ENCODE peak calls at places on chromosomes 4 and X, in nine cellular contexts. A is AG09309; E is mucosa of descending colon; F is GM13977; Q is foreskin fibroblast; S is GM13976; Z is thoracic aorta; M is CD4-positive, alpha-beta T cell; G is astrocyte. N is an unnamed sample.

GRCh38 chr4:121126449-121127006 is 37.6 kb downstream of the TNIP3 start:
- DNase-seq in A (no peak), E (no peak), F (no peak), Q (no peak), S (no peak), Z (no peak), M (no peak), G (no peak), N (no peak)

GRCh38 chr4:168867128-168867527 is 142.9 kb downstream of the CBR4 start:
- DNase-seq in A (no peak), E (no peak), F (no peak), Q (no peak), S (no peak), Z (no peak), M (no peak), G (no peak), N (no peak)

GRCh38 chrX:95764972-95765451 is 919.6 kb upstream of the DIAPH2 start:
- DNase-seq in A (no peak), E (no peak), F (peak; percentile 9), Q (no peak), S (peak; percentile 6), Z (no peak), M (no peak), G (peak; percentile 4), N (no peak)

GRCh38 chr4:145557720-145558119 is 61.5 kb upstream of the MMAA start:
- DNase-seq in A (peak; percentile 21), E (peak; percentile 64), F (peak; percentile 61), Q (peak; percentile 47), S (peak; percentile 57), Z (no peak), M (peak; percentile 15), G (peak; percentile 40), N (peak; percentile 43)

GRCh38 chr4:138749303-138749702 is 266.3 kb upstream of the NOCT start:
- DNase-seq in A (no peak), E (no peak), F (no peak), Q (peak; percentile 79), S (no peak), Z (no peak), M (no peak), G (peak; percentile 50), N (no peak)

GRCh38 chr4:74318270-74318669 is 10.0 kb downstream of the EPGN start:
- DNase-seq in A (no peak), E (no peak), F (no peak), Q (no peak), S (no peak), Z (no peak), M (no peak), G (no peak), N (no peak)

GRCh38 chrX:133776072-133776471 is 209.3 kb downstream of the GPC3 start:
- DNase-seq in A (no peak), E (peak; percentile 17), F (no peak), Q (no peak), S (peak; percentile 6), Z (no peak), M (peak; percentile 39), G (no peak), N (no peak)

GRCh38 chr4:34293459-34293858 is 1950.9 kb downstream of the ARAP2 start:
- DNase-seq in A (no peak), E (no peak), F (no peak), Q (no peak), S (no peak), Z (no peak), M (no peak), G (no peak), N (no peak)

GRCh38 chr4:140082399-140082758 is 71.6 kb downstream of the MAML3 start:
- DNase-seq in A (no peak), E (no peak), F (no peak), Q (no peak), S (no peak), Z (no peak), M (no peak), G (no peak), N (no peak)

GRCh38 chr4:140084426-140084825 is 69.6 kb downstream of the MAML3 start:
- DNase-seq in A (no peak), E (no peak), F (no peak), Q (no peak), S (no peak), Z (no peak), M (no peak), G (no peak), N (no peak)

GRCh38 chr4:140085062-140085622 is 68.8 kb downstream of the MAML3 start:
- DNase-seq in A (no peak), E (no peak), F (no peak), Q (no peak), S (no peak), Z (no peak), M (no peak), G (no peak), N (no peak)

GRCh38 chr4:140081582-140082398 is 72.2 kb downstream of the MAML3 start:
- DNase-seq in A (no peak), E (no peak), F (no peak), Q (no peak), S (no peak), Z (no peak), M (no peak), G (no peak), N (no peak)

DNA sequence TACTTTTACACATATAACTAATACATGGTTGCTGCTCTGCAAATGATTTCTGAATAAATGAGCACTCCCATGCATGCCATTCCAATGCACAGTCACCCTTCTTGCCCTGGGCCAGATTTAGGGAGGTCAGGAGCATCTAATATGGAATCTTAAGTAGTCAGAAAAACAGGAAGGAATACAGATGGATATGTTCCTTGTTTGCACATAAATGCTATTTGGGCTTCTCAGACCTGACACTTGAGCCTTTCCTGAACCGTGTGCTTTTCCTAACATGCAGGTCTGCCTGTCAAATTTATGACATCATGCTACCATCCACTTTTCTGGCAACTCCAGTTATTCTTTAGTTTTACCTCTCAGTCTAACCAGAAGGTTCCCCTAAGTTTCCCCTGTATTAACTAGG is 70.7 kb downstream of the MAML3 start:
- DNase-seq in A (no peak), E (no peak), F (no peak), Q (no peak), S (no peak), Z (no peak), M (no peak), G (no peak), N (no peak)
- TF ChIP-seq CTCF in A (no peak), E (no peak), F (no peak), Q (no peak), S (no peak), Z (no peak), M (no peak), G (no peak), N (no peak)

DNA sequence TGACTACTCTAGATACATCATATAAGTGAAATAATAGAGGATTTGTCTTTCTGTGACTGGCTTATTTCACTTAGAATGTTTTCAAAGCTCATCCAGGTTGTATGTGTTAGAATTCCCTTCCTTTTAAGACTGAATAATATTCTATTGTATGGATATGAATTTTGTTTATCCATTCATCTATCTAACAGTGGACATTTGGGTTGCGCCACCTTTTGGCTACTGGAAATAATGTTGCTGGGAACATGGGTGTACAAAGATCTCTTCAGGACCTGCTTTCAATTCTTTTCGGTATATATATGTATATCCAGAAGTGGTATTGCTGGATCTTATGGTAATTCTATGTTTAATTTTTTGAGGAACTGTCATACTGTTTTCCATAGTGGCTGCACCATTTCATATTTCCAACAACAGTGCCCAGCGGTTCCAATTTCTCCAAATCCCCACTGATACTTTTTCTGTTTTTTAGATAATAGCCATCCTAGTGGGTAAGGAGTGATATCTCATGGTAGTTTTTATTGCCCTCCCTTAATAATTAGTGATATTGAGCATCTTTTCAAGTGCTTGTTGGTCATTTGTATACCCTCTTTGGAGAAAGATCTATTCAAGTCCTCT is 3.4 kb upstream of the SCD5 start:
- DNase-seq in A (no peak), E (no peak), F (no peak), Q (no peak), S (no peak), Z (no peak), M (no peak), G (peak; percentile 22), N (no peak)
- TF ChIP-seq CTCF in A (peak; percentile 55), E (no peak), F (peak; percentile 39), Q (peak; percentile 58), S (peak; percentile 40), Z (no peak), M (no peak), G (peak; percentile 51), N (peak; percentile 59)

DNA sequence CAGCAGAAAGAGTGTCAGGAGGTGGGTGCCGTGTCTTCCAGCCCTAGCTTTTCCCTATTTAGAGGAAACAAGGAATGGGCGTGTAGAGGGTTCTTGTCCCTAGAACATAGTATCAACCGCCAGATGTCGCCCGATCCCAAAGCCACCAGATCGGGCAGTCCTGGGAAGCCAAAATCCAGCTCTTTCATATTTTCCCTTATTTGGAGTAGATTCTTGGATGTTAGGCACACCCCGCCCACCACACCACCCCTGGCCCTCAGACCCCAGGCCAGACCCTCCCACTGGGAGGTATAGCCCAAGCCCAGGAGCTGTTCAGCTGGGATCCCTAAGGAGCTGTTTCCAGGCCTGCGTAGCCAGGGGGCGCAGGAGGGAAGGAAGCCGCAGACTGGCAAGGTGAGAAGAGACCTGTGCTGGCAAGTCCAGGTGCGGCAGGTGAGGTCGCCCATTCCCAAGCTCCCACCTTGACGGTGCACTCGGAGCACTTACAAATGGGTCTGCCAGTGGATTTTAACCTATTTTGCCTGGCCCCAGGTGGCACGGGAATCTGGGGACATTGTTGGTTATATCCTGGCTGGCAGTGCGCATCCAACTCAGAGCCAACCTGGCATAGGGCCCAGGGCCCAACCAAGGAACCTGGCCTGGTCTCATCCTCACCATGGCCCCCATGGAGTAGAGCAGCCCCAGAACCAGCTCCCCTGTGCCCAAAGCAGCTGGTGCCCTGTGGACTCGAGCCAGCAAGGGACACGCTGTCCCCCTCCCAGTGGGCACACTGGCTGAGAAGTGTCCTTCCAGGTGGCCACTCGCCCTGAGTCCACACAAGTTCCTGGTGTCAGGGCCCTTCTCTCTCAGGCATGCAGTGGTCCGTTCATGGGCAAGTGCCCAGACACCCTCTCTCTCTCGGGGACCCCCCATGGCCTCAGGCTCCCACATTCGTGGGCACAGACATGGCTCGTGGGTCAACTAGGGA is 811 bp downstream of the FLNA start:
- DNase-seq in A (no peak), E (peak; percentile 82), F (peak; percentile 51), Q (peak; percentile 58), S (no peak), Z (no peak), M (no peak), G (peak; percentile 67), N (peak; percentile 62)
- TF ChIP-seq CTCF in A (peak; percentile 53), E (peak; percentile 28), F (no peak), Q (peak; percentile 48), S (peak; percentile 41), Z (peak; percentile 10), M (peak; percentile 45), G (peak; percentile 37), N (peak; percentile 46)

GRCh38 chr4:4875611-4876010 is 16.1 kb downstream of the MSX1 start:
- DNase-seq in A (no peak), E (no peak), F (no peak), Q (no peak), S (no peak), Z (no peak), M (no peak), G (no peak), N (no peak)

GRCh38 chr4:4881432-4881831 is 22.0 kb downstream of the MSX1 start:
- DNase-seq in A (no peak), E (no peak), F (no peak), Q (no peak), S (no peak), Z (no peak), M (no peak), G (no peak), N (no peak)

GRCh38 chr4:4876945-4877661 is 17.6 kb downstream of the MSX1 start:
- DNase-seq in A (no peak), E (no peak), F (no peak), Q (no peak), S (no peak), Z (no peak), M (no peak), G (no peak), N (no peak)

GRCh38 chr4:4884611-4885010 is 25.1 kb downstream of the MSX1 start:
- DNase-seq in A (no peak), E (no peak), F (no peak), Q (no peak), S (no peak), Z (no peak), M (no peak), G (no peak), N (no peak)

GRCh38 chr4:4880492-4880891 is 21.0 kb downstream of the MSX1 start:
- DNase-seq in A (no peak), E (no peak), F (peak; percentile 48), Q (no peak), S (peak; percentile 42), Z (no peak), M (no peak), G (no peak), N (no peak)
- TF ChIP-seq CTCF in A (peak; percentile 36), E (no peak), F (peak; percentile 55), Q (peak; percentile 31), S (peak; percentile 17), Z (no peak), M (peak; percentile 20), G (peak; percentile 21), N (peak; percentile 27)